ENCODE peak calls at places on chromosome 7, in eight cellular contexts. N is adrenal gland, Y is brain microvascular endothelial cell, J is transverse colon, K is psoas muscle, G is dorsolateral prefrontal cortex, F is body of pancreas, A is choroid plexus epithelial cell. R is an unnamed sample.

GRCh38 chr7:50436133-50436802 is 13.9 kb downstream of the FIGNL1 start:
- DNase-seq in A (peak; percentile 80), F (no peak), N (no peak), K (no peak), G (no peak), J (no peak), Y (peak; percentile 92), R (no peak)

GRCh38 chr7:65308300-65308678 is 65.4 kb upstream of the ZNF92 start:
- DNase-seq in Y (no peak), N (no peak), F (no peak), G (no peak), K (no peak), J (no peak), A (no peak), R (no peak)

GRCh38 chr7:43572516-43573049 is 10.3 kb upstream of the STK17A start:
- DNase-seq in A (peak; percentile 100), G (no peak), N (peak; percentile 66), K (no peak), Y (peak; percentile 99), J (peak; percentile 25), F (no peak), R (peak; percentile 84)

GRCh38 chr7:99109108-99110051 is 34.5 kb downstream of the SMURF1 start:
- DNase-seq in G (no peak), K (peak; percentile 22), A (peak; percentile 53), Y (peak; percentile 47), F (no peak), J (no peak), N (no peak), R (peak; percentile 36)

GRCh38 chr7:20797174-20798080 is 10.7 kb upstream of the SP8 start:
- DNase-seq in J (no peak), Y (no peak), G (no peak), F (peak; percentile 25), A (no peak), K (peak; percentile 21), N (no peak), R (peak; percentile 9)

GRCh38 chr7:158074896-158075632 is 512.6 kb downstream of the PTPRN2 start:
- DNase-seq in J (no peak), K (no peak), F (no peak), G (no peak), A (no peak), N (no peak), Y (no peak), R (no peak)

GRCh38 chr7:137001478-137001877 is 133.0 kb downstream of the CHRM2 start:
- DNase-seq in G (no peak), K (no peak), F (no peak), Y (no peak), A (no peak), J (no peak), N (no peak), R (no peak)

GRCh38 chr7:138158739-138159528 is 82.7 kb downstream of the AKR1D1 start:
- DNase-seq in Y (no peak), G (no peak), J (no peak), K (no peak), F (no peak), N (no peak), A (no peak), R (no peak)

GRCh38 chr7:1943933-1944618 is 274.0 kb downstream of the ELFN1 start:
- DNase-seq in A (peak; percentile 26), J (no peak), K (peak; percentile 1), Y (no peak), F (no peak), G (no peak), N (no peak), R (no peak)

GRCh38 chr7:75721426-75721825 is 17.3 kb downstream of the HIP1 start:
- DNase-seq in F (no peak), Y (no peak), J (no peak), A (no peak), N (no peak), G (no peak), K (no peak), R (no peak)

GRCh38 chr7:87702326-87702725 is 74.1 kb downstream of the RUNDC3B start:
- DNase-seq in Y (peak; percentile 27), G (no peak), A (peak; percentile 25), J (no peak), F (no peak), N (no peak), K (no peak), R (no peak)

GRCh38 chr7:3214090-3214413 is 87.0 kb upstream of the SDK1 start:
- DNase-seq in G (no peak), K (no peak), A (no peak), J (no peak), Y (no peak), F (no peak), N (no peak), R (no peak)

GRCh38 chr7:112193915-112194502 is 12.2 kb downstream of the DOCK4 start:
- DNase-seq in F (no peak), N (no peak), Y (no peak), K (no peak), J (no peak), A (no peak), G (no peak), R (no peak)

GRCh38 chr7:27835408-27835807 is 95.4 kb downstream of the TAX1BP1 start:
- DNase-seq in G (no peak), J (no peak), N (peak; percentile 43), Y (peak; percentile 46), A (peak; percentile 55), F (no peak), K (no peak), R (no peak)

GRCh38 chr7:111414374-111414773 is 147.9 kb downstream of the IMMP2L start:
- DNase-seq in N (no peak), G (no peak), A (no peak), J (no peak), Y (no peak), K (no peak), F (no peak), R (no peak)

GRCh38 chr7:120337308-120337907 is 64.4 kb downstream of the KCND2 start:
- DNase-seq in Y (peak; percentile 12), K (no peak), F (no peak), J (no peak), G (no peak), N (no peak), A (peak; percentile 15), R (no peak)

GRCh38 chr7:37332218-37333016 is 116.2 kb downstream of the ELMO1 start:
- DNase-seq in J (no peak), A (no peak), F (no peak), Y (no peak), N (no peak), K (no peak), G (no peak), R (no peak)

GRCh38 chr7:4682621-4683042 is 537 bp downstream of the FOXK1 start:
- DNase-seq in G (no peak), A (peak; percentile 77), N (peak; percentile 49), J (peak; percentile 58), K (peak; percentile 57), F (peak; percentile 57), Y (no peak), R (peak; percentile 35)

GRCh38 chr7:27697861-27698430 is 35.3 kb upstream of the HIBADH start:
- DNase-seq in J (peak; percentile 63), N (peak; percentile 51), G (no peak), K (no peak), Y (no peak), A (peak; percentile 44), F (no peak), R (peak; percentile 51)

GRCh38 chr7:77482015-77482414 is 55.1 kb upstream of the PTPN12 start:
- DNase-seq in A (peak; percentile 46), N (no peak), K (no peak), J (peak; percentile 66), F (peak; percentile 67), G (no peak), Y (no peak), R (no peak)
- H3K4me3 ChIP-seq in A (no peak overlapping the region), N (no peak overlapping the region), K (no peak overlapping the region), J (no peak overlapping the region), F (no peak overlapping the region), G (no peak overlapping the region), Y (no peak overlapping the region), R (no peak overlapping the region)

GRCh38 chr7:151930026-151930653 is 26.1 kb upstream of the GALNTL5 start:
- DNase-seq in Y (no peak), F (no peak), G (no peak), K (no peak), A (no peak), J (no peak), N (no peak), R (no peak)

GRCh38 chr7:151925446-151926335 is 30.6 kb upstream of the GALNTL5 start:
- DNase-seq in G (no peak), N (peak; percentile 63), J (peak; percentile 86), Y (peak; percentile 14), A (peak; percentile 59), K (peak; percentile 64), F (peak; percentile 54), R (no peak)

GRCh38 chr7:151927011-151927410 is 29.2 kb upstream of the GALNTL5 start:
- DNase-seq in A (no peak), N (no peak), Y (no peak), F (no peak), J (no peak), G (no peak), K (no peak), R (no peak)

GRCh38 chr7:151926336-151926712 is 29.9 kb upstream of the GALNTL5 start:
- DNase-seq in G (no peak), N (no peak), A (no peak), F (no peak), K (no peak), J (no peak), Y (no peak), R (no peak)

GRCh38 chr7:151927540-151927939 is 28.7 kb upstream of the GALNTL5 start:
- DNase-seq in N (no peak), Y (no peak), K (no peak), G (no peak), A (no peak), J (no peak), F (no peak), R (no peak)
- H3K4me3 ChIP-seq in N (no peak overlapping the region), Y (no peak overlapping the region), K (no peak overlapping the region), G (no peak overlapping the region), A (no peak overlapping the region), J (no peak overlapping the region), F (no peak overlapping the region), R (no peak overlapping the region)

GRCh38 chr7:44576228-44576627 is 2.5 kb upstream of the DDX56 start:
- DNase-seq in Y (no peak), G (no peak), N (no peak), F (no peak), K (no peak), A (no peak), J (no peak), R (no peak)

GRCh38 chr7:44583145-44583544 is 1.1 kb upstream of the TMED4 start:
- DNase-seq in G (no peak), N (no peak), F (no peak), K (no peak), J (no peak), Y (no peak), A (no peak), R (no peak)

GRCh38 chr7:44581426-44581906 is 565 bp downstream of the TMED4 start:
- DNase-seq in Y (no peak), K (no peak), A (no peak), G (no peak), J (peak; percentile 53), F (peak; percentile 41), N (peak; percentile 39), R (no peak)

GRCh38 chr7:44581907-44582603 is at the start of gene TMED4:
- DNase-seq in F (peak; percentile 100), K (peak; percentile 100), Y (peak; percentile 98), G (peak; percentile 99), J (peak; percentile 100), A (peak; percentile 99), N (peak; percentile 99), R (peak; percentile 97)

GRCh38 chr7:44580945-44581344 is 1.1 kb downstream of the TMED4 start:
- DNase-seq in F (no peak), J (peak; percentile 44), Y (no peak), G (no peak), N (peak; percentile 31), A (no peak), K (no peak), R (no peak)
- H3K4me3 ChIP-seq in F (peak overlapping the region; percentile 90), J (peak overlapping the region; percentile 67), Y (peak overlapping the region; percentile 86), G (peak overlapping the region; percentile 95), N (peak overlapping the region; percentile 83), A (peak overlapping the region; percentile 89), K (peak overlapping the region; percentile 96), R (peak overlapping the region; percentile 64)

GRCh38 chr7:44608916-44609648 is 2.7 kb downstream of the OGDH start:
- DNase-seq in Y (no peak), F (no peak), J (no peak), G (no peak), N (no peak), K (no peak), A (no peak), R (peak; percentile 68)
- H3K4me3 ChIP-seq in Y (no peak overlapping the region), F (no peak overlapping the region), J (no peak overlapping the region), G (no peak overlapping the region), N (no peak overlapping the region), K (no peak overlapping the region), A (no peak overlapping the region), R (no peak overlapping the region)

R was measured in SJSA1.